ENCODE peak calls at places on chromosomes 16 and 17, in ten cellular contexts. One of them, this sample, is unnamed.

GRCh38 chr17:79951361-79952264 is 84.1 kb downstream of the TBC1D16 start:
- DNase-seq in tibial artery: no peak
- DNase-seq in left ventricle myocardium inferior: peak
- DNase-seq in endothelial cell: no peak
- DNase-seq in AG10803: peak
- DNase-seq in GM10248: no peak
- DNase-seq in A673: peak
- DNase-seq in activated CD8-positive, alpha-beta T cell treated with anti-CD3 and anti-CD28 coated beads for 36 hours: no peak
- DNase-seq in stomach: peak
- DNase-seq in AG09309: peak
- DNase-seq in this sample: peak

GRCh38 chr17:78605886-78606285 is 28.7 kb upstream of the DNAH17 start:
- DNase-seq in tibial artery: no peak
- DNase-seq in left ventricle myocardium inferior: no peak
- DNase-seq in endothelial cell: no peak
- DNase-seq in AG10803: no peak
- DNase-seq in GM10248: no peak
- DNase-seq in A673: no peak
- DNase-seq in activated CD8-positive, alpha-beta T cell treated with anti-CD3 and anti-CD28 coated beads for 36 hours: no peak
- DNase-seq in stomach: no peak
- DNase-seq in AG09309: no peak
- DNase-seq in this sample: no peak

GRCh38 chr17:65749479-65749878 is 188.0 kb upstream of the AXIN2 start:
- DNase-seq in tibial artery: no peak
- DNase-seq in left ventricle myocardium inferior: no peak
- DNase-seq in endothelial cell: no peak
- DNase-seq in AG10803: peak
- DNase-seq in GM10248: no peak
- DNase-seq in A673: no peak
- DNase-seq in activated CD8-positive, alpha-beta T cell treated with anti-CD3 and anti-CD28 coated beads for 36 hours: no peak
- DNase-seq in stomach: no peak
- DNase-seq in AG09309: no peak
- DNase-seq in this sample: no peak

GRCh38 chr16:49839462-49839825 is 16.5 kb downstream of the ZNF423 start:
- DNase-seq in tibial artery: no peak
- DNase-seq in left ventricle myocardium inferior: no peak
- DNase-seq in endothelial cell: no peak
- DNase-seq in AG10803: no peak
- DNase-seq in GM10248: no peak
- DNase-seq in A673: no peak
- DNase-seq in activated CD8-positive, alpha-beta T cell treated with anti-CD3 and anti-CD28 coated beads for 36 hours: no peak
- DNase-seq in stomach: no peak
- DNase-seq in AG09309: no peak
- DNase-seq in this sample: no peak

GRCh38 chr16:49698416-49698815 is 157.5 kb downstream of the ZNF423 start:
- DNase-seq in tibial artery: peak
- DNase-seq in left ventricle myocardium inferior: peak
- DNase-seq in endothelial cell: peak
- DNase-seq in AG10803: no peak
- DNase-seq in GM10248: no peak
- DNase-seq in A673: peak
- DNase-seq in activated CD8-positive, alpha-beta T cell treated with anti-CD3 and anti-CD28 coated beads for 36 hours: no peak
- DNase-seq in stomach: no peak
- DNase-seq in AG09309: no peak
- DNase-seq in this sample: no peak

GRCh38 chr16:75065149-75065807 is 51.3 kb downstream of the LDHD start:
- DNase-seq in tibial artery: no peak
- DNase-seq in left ventricle myocardium inferior: no peak
- DNase-seq in endothelial cell: no peak
- DNase-seq in AG10803: no peak
- DNase-seq in GM10248: no peak
- DNase-seq in A673: no peak
- DNase-seq in activated CD8-positive, alpha-beta T cell treated with anti-CD3 and anti-CD28 coated beads for 36 hours: peak
- DNase-seq in stomach: no peak
- DNase-seq in AG09309: no peak
- DNase-seq in this sample: no peak

GRCh38 chr17:3965123-3965800 is 1.0 kb upstream of the ATP2A3 start:
- DNase-seq in tibial artery: peak
- DNase-seq in left ventricle myocardium inferior: peak
- DNase-seq in endothelial cell: peak
- DNase-seq in AG10803: no peak
- DNase-seq in GM10248: peak
- DNase-seq in A673: peak
- DNase-seq in activated CD8-positive, alpha-beta T cell treated with anti-CD3 and anti-CD28 coated beads for 36 hours: peak
- DNase-seq in stomach: peak
- DNase-seq in AG09309: no peak
- DNase-seq in this sample: peak

GRCh38 chr17:70137451-70138230 is 31.7 kb upstream of the KCNJ2 start:
- DNase-seq in tibial artery: peak
- DNase-seq in left ventricle myocardium inferior: no peak
- DNase-seq in endothelial cell: no peak
- DNase-seq in AG10803: peak
- DNase-seq in GM10248: peak
- DNase-seq in A673: peak
- DNase-seq in activated CD8-positive, alpha-beta T cell treated with anti-CD3 and anti-CD28 coated beads for 36 hours: peak
- DNase-seq in stomach: no peak
- DNase-seq in AG09309: peak
- DNase-seq in this sample: peak

GRCh38 chr17:12047977-12048376 is 27.3 kb downstream of the MAP2K4 start:
- DNase-seq in tibial artery: no peak
- DNase-seq in left ventricle myocardium inferior: no peak
- DNase-seq in endothelial cell: no peak
- DNase-seq in AG10803: no peak
- DNase-seq in GM10248: no peak
- DNase-seq in A673: peak
- DNase-seq in activated CD8-positive, alpha-beta T cell treated with anti-CD3 and anti-CD28 coated beads for 36 hours: no peak
- DNase-seq in stomach: no peak
- DNase-seq in AG09309: no peak
- DNase-seq in this sample: no peak

GRCh38 chr16:65154321-65154720 is 32.5 kb upstream of the CDH11 start:
- DNase-seq in tibial artery: no peak
- DNase-seq in left ventricle myocardium inferior: no peak
- DNase-seq in endothelial cell: no peak
- DNase-seq in AG10803: no peak
- DNase-seq in GM10248: no peak
- DNase-seq in A673: peak
- DNase-seq in activated CD8-positive, alpha-beta T cell treated with anti-CD3 and anti-CD28 coated beads for 36 hours: no peak
- DNase-seq in stomach: no peak
- DNase-seq in AG09309: no peak
- DNase-seq in this sample: no peak

GRCh38 chr17:57357830-57358426 is 101.6 kb downstream of the MSI2 start:
- DNase-seq in tibial artery: no peak
- DNase-seq in left ventricle myocardium inferior: no peak
- DNase-seq in endothelial cell: no peak
- DNase-seq in AG10803: no peak
- DNase-seq in GM10248: peak
- DNase-seq in A673: no peak
- DNase-seq in activated CD8-positive, alpha-beta T cell treated with anti-CD3 and anti-CD28 coated beads for 36 hours: peak
- DNase-seq in stomach: no peak
- DNase-seq in AG09309: no peak
- DNase-seq in this sample: peak

GRCh38 chr17:43918026-43918389 is 10.7 kb upstream of the MPP2 start:
- DNase-seq in tibial artery: no peak
- DNase-seq in left ventricle myocardium inferior: no peak
- DNase-seq in endothelial cell: no peak
- DNase-seq in AG10803: no peak
- DNase-seq in GM10248: no peak
- DNase-seq in A673: no peak
- DNase-seq in activated CD8-positive, alpha-beta T cell treated with anti-CD3 and anti-CD28 coated beads for 36 hours: no peak
- DNase-seq in stomach: no peak
- DNase-seq in AG09309: no peak
- DNase-seq in this sample: no peak

GRCh38 chr16:81251871-81252270 is 13.4 kb downstream of the BCO1 start:
- DNase-seq in tibial artery: no peak
- DNase-seq in left ventricle myocardium inferior: no peak
- DNase-seq in endothelial cell: no peak
- DNase-seq in AG10803: peak
- DNase-seq in GM10248: no peak
- DNase-seq in A673: no peak
- DNase-seq in activated CD8-positive, alpha-beta T cell treated with anti-CD3 and anti-CD28 coated beads for 36 hours: no peak
- DNase-seq in stomach: no peak
- DNase-seq in AG09309: no peak
- DNase-seq in this sample: no peak

GRCh38 chr16:2229091-2229490 is 5.7 kb downstream of the E4F1 start:
- DNase-seq in tibial artery: no peak
- DNase-seq in left ventricle myocardium inferior: no peak
- DNase-seq in endothelial cell: no peak
- DNase-seq in AG10803: no peak
- DNase-seq in GM10248: no peak
- DNase-seq in A673: no peak
- DNase-seq in activated CD8-positive, alpha-beta T cell treated with anti-CD3 and anti-CD28 coated beads for 36 hours: no peak
- DNase-seq in stomach: no peak
- DNase-seq in AG09309: no peak
- DNase-seq in this sample: no peak

GRCh38 chr17:40018211-40019121 is 3.2 kb downstream of the CSF3 start:
- DNase-seq in tibial artery: no peak
- DNase-seq in left ventricle myocardium inferior: peak
- DNase-seq in endothelial cell: no peak
- DNase-seq in AG10803: peak
- DNase-seq in GM10248: no peak
- DNase-seq in A673: no peak
- DNase-seq in activated CD8-positive, alpha-beta T cell treated with anti-CD3 and anti-CD28 coated beads for 36 hours: no peak
- DNase-seq in stomach: no peak
- DNase-seq in AG09309: no peak
- DNase-seq in this sample: no peak

GRCh38 chr16:17380613-17381012 is 90.1 kb downstream of the XYLT1 start:
- DNase-seq in tibial artery: no peak
- DNase-seq in left ventricle myocardium inferior: no peak
- DNase-seq in endothelial cell: no peak
- DNase-seq in AG10803: peak
- DNase-seq in GM10248: no peak
- DNase-seq in A673: no peak
- DNase-seq in activated CD8-positive, alpha-beta T cell treated with anti-CD3 and anti-CD28 coated beads for 36 hours: no peak
- DNase-seq in stomach: no peak
- DNase-seq in AG09309: no peak
- DNase-seq in this sample: no peak

DNA sequence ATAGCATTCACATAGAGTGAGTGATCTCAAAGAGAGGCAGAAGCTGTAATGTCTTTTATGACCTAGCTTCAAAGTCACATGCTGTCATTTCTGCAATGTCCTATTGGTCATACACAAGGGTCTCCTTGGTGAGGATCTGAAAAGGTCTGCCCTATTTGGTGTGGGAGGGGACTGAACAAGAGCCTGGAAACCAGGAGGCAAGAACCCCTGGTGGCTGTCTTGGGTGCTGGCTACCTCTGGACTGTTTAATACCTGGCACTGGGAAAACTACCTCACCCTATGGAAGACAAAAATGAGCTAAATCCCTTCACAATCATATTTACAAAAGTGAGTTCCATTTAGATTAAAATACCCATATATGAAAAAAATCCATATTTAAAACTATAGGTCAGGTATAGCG is 9.0 kb downstream of the KCTD13 start:
- DNase-seq in tibial artery: no peak
- DNase-seq in left ventricle myocardium inferior: no peak
- DNase-seq in endothelial cell: no peak
- DNase-seq in AG10803: no peak
- DNase-seq in GM10248: no peak
- DNase-seq in A673: no peak
- DNase-seq in activated CD8-positive, alpha-beta T cell treated with anti-CD3 and anti-CD28 coated beads for 36 hours: no peak
- DNase-seq in stomach: no peak
- DNase-seq in AG09309: no peak
- DNase-seq in this sample: no peak
- TF ChIP-seq CTCF in tibial artery: no peak
- TF ChIP-seq CTCF in left ventricle myocardium inferior: no peak
- TF ChIP-seq CTCF in endothelial cell: no peak
- TF ChIP-seq CTCF in AG10803: no peak
- TF ChIP-seq CTCF in GM10248: no peak
- TF ChIP-seq CTCF in A673: no peak
- TF ChIP-seq CTCF in activated CD8-positive, alpha-beta T cell treated with anti-CD3 and anti-CD28 coated beads for 36 hours: no peak
- TF ChIP-seq CTCF in stomach: no peak
- TF ChIP-seq CTCF in AG09309: no peak
- TF ChIP-seq CTCF in this sample: no peak

GRCh38 chr16:53689636-53690035 is 14.0 kb downstream of the RPGRIP1L start:
- DNase-seq in tibial artery: no peak
- DNase-seq in left ventricle myocardium inferior: no peak
- DNase-seq in endothelial cell: no peak
- DNase-seq in AG10803: no peak
- DNase-seq in GM10248: no peak
- DNase-seq in A673: no peak
- DNase-seq in activated CD8-positive, alpha-beta T cell treated with anti-CD3 and anti-CD28 coated beads for 36 hours: no peak
- DNase-seq in stomach: no peak
- DNase-seq in AG09309: no peak
- DNase-seq in this sample: no peak

GRCh38 chr16:53695070-53695469 is 8.6 kb downstream of the RPGRIP1L start:
- DNase-seq in tibial artery: no peak
- DNase-seq in left ventricle myocardium inferior: no peak
- DNase-seq in endothelial cell: no peak
- DNase-seq in AG10803: peak
- DNase-seq in GM10248: no peak
- DNase-seq in A673: no peak
- DNase-seq in activated CD8-positive, alpha-beta T cell treated with anti-CD3 and anti-CD28 coated beads for 36 hours: no peak
- DNase-seq in stomach: no peak
- DNase-seq in AG09309: peak
- DNase-seq in this sample: no peak

GRCh38 chr16:53692146-53692545 is 11.5 kb downstream of the RPGRIP1L start:
- DNase-seq in tibial artery: no peak
- DNase-seq in left ventricle myocardium inferior: no peak
- DNase-seq in endothelial cell: peak
- DNase-seq in AG10803: no peak
- DNase-seq in GM10248: no peak
- DNase-seq in A673: peak
- DNase-seq in activated CD8-positive, alpha-beta T cell treated with anti-CD3 and anti-CD28 coated beads for 36 hours: no peak
- DNase-seq in stomach: no peak
- DNase-seq in AG09309: no peak
- DNase-seq in this sample: no peak
- TF ChIP-seq CTCF in tibial artery: no peak
- TF ChIP-seq CTCF in left ventricle myocardium inferior: no peak
- TF ChIP-seq CTCF in endothelial cell: peak
- TF ChIP-seq CTCF in AG10803: no peak
- TF ChIP-seq CTCF in GM10248: no peak
- TF ChIP-seq CTCF in A673: peak
- TF ChIP-seq CTCF in activated CD8-positive, alpha-beta T cell treated with anti-CD3 and anti-CD28 coated beads for 36 hours: no peak
- TF ChIP-seq CTCF in stomach: no peak
- TF ChIP-seq CTCF in AG09309: no peak
- TF ChIP-seq CTCF in this sample: no peak

DNA sequence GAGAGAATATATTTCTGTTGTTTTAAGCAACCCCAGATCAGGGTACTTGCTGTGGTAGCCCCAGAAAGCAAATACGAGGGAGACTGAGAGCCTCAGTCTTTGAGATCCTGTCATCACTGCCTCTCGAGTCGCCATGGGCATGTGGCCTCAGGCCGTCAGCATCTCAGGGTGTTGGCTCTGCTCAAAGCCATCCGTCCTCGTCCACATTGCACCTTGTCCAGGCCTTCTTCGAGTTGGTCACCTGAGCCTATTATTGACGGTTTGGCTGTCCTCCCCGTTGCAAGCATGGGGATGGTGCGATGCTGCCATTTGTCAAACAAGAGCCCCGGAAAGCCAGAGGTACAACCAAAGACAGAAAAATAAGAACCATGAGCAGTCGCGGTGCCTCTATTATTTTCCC is 136.9 kb downstream of the IRF8 start:
- DNase-seq in tibial artery: peak
- DNase-seq in left ventricle myocardium inferior: no peak
- DNase-seq in endothelial cell: no peak
- DNase-seq in AG10803: no peak
- DNase-seq in GM10248: no peak
- DNase-seq in A673: no peak
- DNase-seq in activated CD8-positive, alpha-beta T cell treated with anti-CD3 and anti-CD28 coated beads for 36 hours: no peak
- DNase-seq in stomach: no peak
- DNase-seq in AG09309: no peak
- DNase-seq in this sample: no peak
- TF ChIP-seq CTCF in tibial artery: no peak
- TF ChIP-seq CTCF in left ventricle myocardium inferior: no peak
- TF ChIP-seq CTCF in endothelial cell: no peak
- TF ChIP-seq CTCF in AG10803: no peak
- TF ChIP-seq CTCF in GM10248: no peak
- TF ChIP-seq CTCF in A673: no peak
- TF ChIP-seq CTCF in activated CD8-positive, alpha-beta T cell treated with anti-CD3 and anti-CD28 coated beads for 36 hours: no peak
- TF ChIP-seq CTCF in stomach: no peak
- TF ChIP-seq CTCF in AG09309: no peak
- TF ChIP-seq CTCF in this sample: no peak

GRCh38 chr16:11692171-11692570 is 23.9 kb downstream of the SNN start:
- DNase-seq in tibial artery: no peak
- DNase-seq in left ventricle myocardium inferior: no peak
- DNase-seq in endothelial cell: no peak
- DNase-seq in AG10803: no peak
- DNase-seq in GM10248: no peak
- DNase-seq in A673: no peak
- DNase-seq in activated CD8-positive, alpha-beta T cell treated with anti-CD3 and anti-CD28 coated beads for 36 hours: no peak
- DNase-seq in stomach: no peak
- DNase-seq in AG09309: no peak
- DNase-seq in this sample: no peak
- TF ChIP-seq CTCF in tibial artery: no peak
- TF ChIP-seq CTCF in left ventricle myocardium inferior: no peak
- TF ChIP-seq CTCF in endothelial cell: no peak
- TF ChIP-seq CTCF in AG10803: no peak
- TF ChIP-seq CTCF in GM10248: no peak
- TF ChIP-seq CTCF in A673: no peak
- TF ChIP-seq CTCF in activated CD8-positive, alpha-beta T cell treated with anti-CD3 and anti-CD28 coated beads for 36 hours: no peak
- TF ChIP-seq CTCF in stomach: no peak
- TF ChIP-seq CTCF in AG09309: no peak
- TF ChIP-seq CTCF in this sample: no peak